ENCODE peak calls at places on chromosomes 11 and 22, in six cellular contexts. I is GM12878, N is HepG2, V is HCT116, E is K562, R is SK-N-SH. X is an unnamed sample.

GRCh38 chr11:105202844-105203548 is 63.4 kb upstream of the CARD18 start:
- DNase-seq in E (no peak), V (peak; percentile 36), N (peak; percentile 96), R (no peak), I (no peak), X (no peak)

GRCh38 chr11:12282676-12283075 is 94.7 kb upstream of the PARVA start:
- DNase-seq in R (no peak), V (no peak), I (no peak), E (no peak), N (no peak), X (no peak)

GRCh38 chr11:77299528-77299993 is 1.9 kb downstream of the GDPD4 start:
- DNase-seq in I (no peak), E (peak; percentile 37), V (peak; percentile 46), R (no peak), N (peak; percentile 84), X (peak; percentile 99)

GRCh38 chr11:20156876-20157613 is 3.2 kb downstream of the DBX1 start:
- DNase-seq in V (no peak), E (no peak), I (no peak), R (no peak), N (no peak), X (no peak)

GRCh38 chr22:42202669-42203068 is 67.8 kb downstream of the TCF20 start:
- DNase-seq in E (no peak), N (no peak), I (no peak), V (no peak), R (no peak), X (no peak)

GRCh38 chr11:60776167-60776566 is 9.0 kb upstream of the MS4A10 start:
- DNase-seq in V (no peak), R (no peak), I (no peak), N (no peak), E (no peak), X (no peak)

GRCh38 chr22:32590556-32590955 is 115.9 kb downstream of the FBXO7 start:
- DNase-seq in N (no peak), E (no peak), R (no peak), V (no peak), I (no peak), X (no peak)

GRCh38 chr22:37633082-37633692 is 6.3 kb upstream of the SH3BP1 start:
- DNase-seq in E (no peak), R (no peak), V (no peak), I (peak; percentile 74), N (no peak), X (no peak)

GRCh38 chr11:127470485-127470884 is 469.9 kb upstream of the KIRREL3 start:
- DNase-seq in R (peak; percentile 17), V (no peak), E (no peak), I (no peak), N (no peak), X (peak; percentile 13)

GRCh38 chr22:23891726-23892125 is 2.5 kb upstream of the MIF start:
- DNase-seq in E (no peak), N (no peak), V (no peak), R (no peak), I (no peak), X (no peak)

GRCh38 chr11:8767466-8768142 is 85.0 kb downstream of the RPL27A start:
- DNase-seq in I (no peak), E (no peak), N (no peak), R (no peak), V (no peak), X (no peak)

GRCh38 chr11:75240381-75241035 is at the start of gene TPBGL:
- DNase-seq in R (peak; percentile 79), N (no peak), I (no peak), E (peak; percentile 69), V (no peak), X (no peak)

GRCh38 chr11:93020248-93021088 is 51.0 kb downstream of the MTNR1B start:
- DNase-seq in V (no peak), I (no peak), E (no peak), N (no peak), R (no peak), X (no peak)

GRCh38 chr11:119885067-119885466 is 156.1 kb upstream of the NECTIN1 start:
- DNase-seq in E (no peak), N (no peak), R (no peak), V (no peak), I (no peak), X (no peak)

GRCh38 chr11:9385288-9385902 is 943 bp downstream of the IPO7 start:
- DNase-seq in I (no peak), V (no peak), N (peak; percentile 76), R (no peak), E (no peak), X (peak; percentile 51)

GRCh38 chr11:93537767-93538261 is 5.4 kb downstream of the SMCO4 start:
- DNase-seq in N (no peak), I (no peak), V (no peak), E (no peak), R (no peak), X (no peak)

GRCh38 chr22:40216041-40216756 is 38.5 kb downstream of the TNRC6B start:
- DNase-seq in R (no peak), V (no peak), I (peak; percentile 58), N (no peak), E (no peak), X (no peak)

GRCh38 chr11:79342686-79343085 is 98.1 kb downstream of the TENM4 start:
- DNase-seq in N (no peak), V (no peak), R (peak; percentile 36), E (no peak), I (no peak), X (no peak)

GRCh38 chr11:10657308-10658271 is 36.0 kb downstream of the IRAG1 start:
- DNase-seq in R (no peak), N (no peak), E (no peak), V (no peak), I (peak; percentile 57), X (no peak)

GRCh38 chr11:122023614-122024250 is 92.3 kb downstream of the BLID start:
- DNase-seq in E (no peak), N (no peak), R (no peak), V (no peak), I (no peak), X (no peak)

GRCh38 chr11:16945671-16946469 is 68.3 kb downstream of the PLEKHA7 start:
- DNase-seq in N (peak; percentile 68), V (peak; percentile 51), R (peak; percentile 77), I (peak; percentile 61), E (peak; percentile 56), X (peak; percentile 36)

GRCh38 chr11:16942917-16943316 is 71.3 kb downstream of the PLEKHA7 start:
- DNase-seq in N (no peak), R (no peak), V (no peak), E (no peak), I (no peak), X (no peak)

GRCh38 chr11:16942342-16942741 is 71.9 kb downstream of the PLEKHA7 start:
- DNase-seq in I (no peak), V (no peak), E (no peak), N (no peak), R (no peak), X (no peak)

GRCh38 chr11:16938061-16938460 is 76.2 kb downstream of the PLEKHA7 start:
- DNase-seq in E (no peak), V (no peak), R (no peak), N (no peak), I (no peak), X (no peak)

DNA sequence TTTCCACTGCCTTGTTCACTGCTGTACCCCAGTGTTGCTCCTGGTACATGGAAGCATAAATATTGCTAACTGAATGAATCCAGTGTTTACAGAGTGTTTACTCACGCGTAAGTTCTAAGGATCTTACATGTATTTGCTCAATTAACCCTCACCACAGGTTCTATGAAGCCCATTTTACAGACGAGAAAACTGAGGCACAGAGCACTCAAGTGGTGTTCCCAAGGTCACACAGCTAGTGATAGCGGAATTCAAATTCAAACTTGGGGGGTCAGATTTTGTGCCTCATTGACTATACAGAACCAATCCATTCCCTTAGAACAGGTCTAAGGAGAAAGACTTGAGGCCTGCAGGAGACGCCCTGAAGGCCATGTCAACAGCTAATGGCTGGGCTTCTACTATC is 72.3 kb downstream of the PLEKHA7 start:
- DNase-seq in E (no peak), N (no peak), R (no peak), I (no peak), V (no peak), X (no peak)
- H3K4me1 ChIP-seq in E (no peaks in the 10 kb centered on the region), N (peaks cover 10% of the 10 kb centered on the region), R (no peaks in the 10 kb centered on the region), I (peaks cover 12% of the 10 kb centered on the region), V (no peaks in the 10 kb centered on the region), X (peaks cover 3% of the 10 kb centered on the region)

DNA sequence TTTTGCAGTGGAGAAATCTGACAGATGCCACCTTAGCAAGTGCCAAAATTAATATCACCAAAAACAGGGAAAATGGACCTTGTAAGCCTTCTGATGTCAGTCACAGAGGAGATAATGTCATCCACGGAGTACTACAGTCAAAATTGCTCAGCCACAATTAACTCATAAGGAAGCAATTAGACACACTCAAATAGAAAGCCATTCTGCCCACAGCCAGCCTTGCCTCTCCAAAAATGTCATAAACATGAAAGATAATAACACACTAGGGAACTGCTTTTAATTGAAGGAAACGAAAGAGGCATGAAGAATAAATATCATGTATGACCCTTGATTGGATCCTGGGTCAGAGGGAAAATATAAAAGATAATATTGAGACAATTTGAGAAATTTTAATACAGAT is 505.6 kb upstream of the API5 start:
- DNase-seq in N (no peak), I (no peak), E (no peak), V (no peak), R (no peak), X (no peak)
- TF ChIP-seq SIN3A in N (no peak), I (no peak), E (no peak), V (no peak), R (no peak), X (no peak)

DNA sequence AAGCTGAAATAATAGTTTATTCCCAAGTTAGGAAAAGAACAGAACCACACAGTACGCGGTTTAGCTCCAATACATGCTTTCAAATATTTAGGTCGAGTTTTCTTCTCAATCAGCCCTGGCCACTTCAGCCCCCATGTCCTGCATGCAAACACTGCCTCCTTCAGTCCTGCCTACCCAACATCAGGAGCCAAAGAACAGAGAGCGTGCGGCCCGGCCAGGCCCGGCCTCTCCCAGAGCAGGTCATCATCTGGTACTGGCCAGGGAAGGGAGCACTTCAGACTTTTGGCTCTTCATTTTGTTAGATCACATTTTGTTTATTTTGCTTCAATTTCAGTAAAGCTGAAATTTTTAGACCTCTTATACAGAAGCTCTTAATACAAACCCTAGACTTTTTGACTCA is 6.7 kb downstream of the BRD1 start:
- DNase-seq in I (no peak), E (no peak), R (no peak), N (no peak), V (no peak), X (no peak)
- TF ChIP-seq CTCF in I (no peak), E (no peak), R (no peak), N (peak; percentile 12), V (peak; percentile 14), X (no peak)

GRCh38 chr11:114170226-114170625 is 110.7 kb downstream of the ZBTB16 start:
- DNase-seq in I (no peak), V (no peak), R (no peak), N (no peak), E (no peak), X (no peak)

GRCh38 chr11:114172055-114172861 is 112.7 kb downstream of the ZBTB16 start:
- DNase-seq in I (no peak), E (no peak), V (no peak), N (no peak), R (no peak), X (no peak)

GRCh38 chr11:114169321-114169749 is 109.8 kb downstream of the ZBTB16 start:
- DNase-seq in E (no peak), V (no peak), I (no peak), N (no peak), R (no peak), X (no peak)

GRCh38 chr11:114172871-114173444 is 113.4 kb downstream of the ZBTB16 start:
- DNase-seq in R (no peak), E (no peak), N (no peak), V (no peak), I (no peak), X (no peak)

GRCh38 chr11:114171257-114172054 is 111.9 kb downstream of the ZBTB16 start:
- DNase-seq in V (no peak), N (peak; percentile 10), I (no peak), R (no peak), E (no peak), X (no peak)
- H3K4me1 ChIP-seq in V (peaks cover 3% of the 10 kb centered on the region), N (peaks cover 10% of the 10 kb centered on the region), I (no peaks in the 10 kb centered on the region), R (peaks cover 2% of the 10 kb centered on the region), E (no peaks in the 10 kb centered on the region), X (no peaks in the 10 kb centered on the region)

X was measured in Panc1.